ENCODE peak calls at places on chromosomes 4 and X, in eight cellular contexts. E, M, Q, N, K, D, F and W are unnamed samples.
A peak's percentile ranks its signal among the peaks of the same experiment; 100 is the strongest.

GRCh38 chr4:15898902-15899301 is 39.6 kb downstream of the FGFBP1 start:
- DNase-seq in M (peak; percentile 34), D (no peak), K (no peak), F (no peak), E (no peak), N (no peak), Q (no peak), W (peak; percentile 39)

GRCh38 chrX:118644378-118644777 is 83.0 kb upstream of the IL13RA1 start:
- DNase-seq in K (peak; percentile 47), E (peak; percentile 54), N (peak; percentile 3), M (peak; percentile 43), Q (peak; percentile 68), D (peak; percentile 29), F (peak; percentile 16), W (peak; percentile 63)

GRCh38 chrX:48520976-48521352 is 644 bp upstream of the EBP start:
- DNase-seq in M (no peak), F (no peak), D (no peak), Q (no peak), E (no peak), K (peak; percentile 64), N (peak; percentile 19), W (no peak)

GRCh38 chrX:53116101-53116500 is 22.2 kb downstream of the KANTR start:
- DNase-seq in Q (peak; percentile 61), F (no peak), M (peak; percentile 80), E (no peak), N (no peak), K (no peak), D (no peak), W (no peak)

GRCh38 chrX:24862343-24862742 is 153.4 kb downstream of the ARX start:
- DNase-seq in K (no peak), Q (peak; percentile 52), F (no peak), M (peak; percentile 25), D (no peak), N (no peak), E (no peak), W (no peak)

GRCh38 chr4:95155759-95156451 is 392.9 kb downstream of the UNC5C start:
- DNase-seq in Q (peak; percentile 41), N (peak; percentile 46), F (peak; percentile 76), D (peak; percentile 54), K (peak; percentile 44), E (peak; percentile 13), M (peak; percentile 60), W (no peak)

GRCh38 chr4:97892596-97893266 is 250.5 kb downstream of the STPG2 start:
- DNase-seq in F (no peak), N (no peak), D (no peak), E (no peak), Q (no peak), M (no peak), K (no peak), W (no peak)

GRCh38 chr4:15436515-15436914 is 8.7 kb downstream of the C1QTNF7 start:
- DNase-seq in F (no peak), D (peak; percentile 37), Q (peak; percentile 71), M (peak; percentile 52), K (no peak), N (no peak), E (no peak), W (no peak)

GRCh38 chr4:166312166-166312565 is 439.1 kb downstream of the TLL1 start:
- DNase-seq in K (peak; percentile 37), F (no peak), Q (no peak), D (no peak), E (no peak), N (no peak), M (peak; percentile 71), W (no peak)

GRCh38 chrX:65463550-65463949 is 71.0 kb downstream of the LAS1L start:
- DNase-seq in E (no peak), N (no peak), Q (peak; percentile 14), F (peak; percentile 57), K (peak; percentile 98), D (no peak), M (peak; percentile 58), W (no peak)

GRCh38 chr4:151854731-151855130 is 93.9 kb upstream of the GATB start:
- DNase-seq in Q (peak; percentile 30), M (peak; percentile 52), F (no peak), N (no peak), E (no peak), D (no peak), K (no peak), W (no peak)

GRCh38 chr4:125492957-125493356 is 178.2 kb downstream of the FAT4 start:
- DNase-seq in M (no peak), E (no peak), N (no peak), Q (no peak), K (no peak), D (no peak), F (no peak), W (no peak)

GRCh38 chr4:46844325-46844917 is 64.6 kb downstream of the COX7B2 start:
- DNase-seq in D (peak; percentile 83), N (peak; percentile 62), F (peak; percentile 73), K (peak; percentile 57), E (peak; percentile 50), M (peak; percentile 62), Q (peak; percentile 61), W (peak; percentile 15)

GRCh38 chrX:120727503-120727902 is 97.6 kb upstream of the C1GALT1C1 start:
- DNase-seq in Q (no peak), K (no peak), M (no peak), F (no peak), D (no peak), N (peak; percentile 50), E (no peak), W (no peak)

GRCh38 chrX:49271341-49271740 is 1.7 kb downstream of the PPP1R3F start:
- DNase-seq in E (no peak), F (peak; percentile 57), D (no peak), K (no peak), M (no peak), N (no peak), Q (no peak), W (no peak)

GRCh38 chr4:100286601-100287000 is 96.3 kb upstream of the DDIT4L start:
- DNase-seq in Q (no peak), D (no peak), E (no peak), K (peak; percentile 48), N (no peak), F (no peak), M (no peak), W (no peak)

GRCh38 chr4:3712112-3712805 is 53.9 kb upstream of the ADRA2C start:
- DNase-seq in M (no peak), Q (no peak), E (no peak), D (no peak), N (no peak), K (no peak), F (no peak), W (no peak)
- H3K4me1 ChIP-seq in M (no peaks in the 10 kb centered on the region), Q (no peaks in the 10 kb centered on the region), E (peaks cover 15% of the 10 kb centered on the region), D (peaks cover 4% of the 10 kb centered on the region), N (no peaks in the 10 kb centered on the region), K (no peaks in the 10 kb centered on the region), F (peaks cover 8% of the 10 kb centered on the region), W (no peaks in the 10 kb centered on the region)

DNA sequence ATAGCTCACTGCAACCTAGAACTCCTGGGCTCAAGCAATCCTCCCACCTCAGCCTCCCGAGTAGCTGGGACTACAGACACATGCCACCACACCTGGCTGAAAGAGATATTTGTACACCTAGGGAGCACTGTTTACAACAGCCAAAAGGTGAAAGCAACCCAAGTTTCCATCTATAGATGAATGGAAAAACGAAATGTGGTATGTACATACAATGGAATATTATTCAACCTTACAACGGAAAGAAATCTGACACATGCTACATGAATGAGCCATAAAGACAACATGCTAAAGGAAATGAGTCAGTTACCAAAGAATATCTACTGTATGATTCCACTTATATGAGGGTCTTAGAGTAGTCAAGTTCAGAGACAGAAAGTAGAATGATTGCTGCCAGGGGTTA is 52.2 kb downstream of the ABCG2 start:
- DNase-seq in E (no peak), Q (peak; percentile 73), D (no peak), K (no peak), N (no peak), F (no peak), M (peak; percentile 66), W (no peak)
- H3K4me2 ChIP-seq in E (peak overlapping the region; percentile 6), Q (no peak overlapping the region), D (no peak overlapping the region), K (no peak overlapping the region), N (no peak overlapping the region), F (no peak overlapping the region), M (no peak overlapping the region), W (no peak overlapping the region)

GRCh38 chr4:119212964-119213606 is 572 bp downstream of the USP53 start:
- DNase-seq in M (peak; percentile 95), Q (peak; percentile 94), E (peak; percentile 88), F (peak; percentile 92), K (peak; percentile 98), D (peak; percentile 90), N (peak; percentile 85), W (peak; percentile 80)
- H3K4me1 ChIP-seq in M (peaks cover 14% of the 10 kb centered on the region), Q (peaks cover 3% of the 10 kb centered on the region), E (peaks cover 19% of the 10 kb centered on the region), F (no peaks in the 10 kb centered on the region), K (peaks cover 2% of the 10 kb centered on the region), D (peaks cover 4% of the 10 kb centered on the region), N (peaks cover 23% of the 10 kb centered on the region), W (peaks cover 40% of the 10 kb centered on the region)

GRCh38 chr4:67744561-67745283 is 9.5 kb downstream of the GNRHR start:
- DNase-seq in F (peak; percentile 19), D (no peak), Q (peak; percentile 56), N (no peak), E (no peak), M (peak; percentile 55), K (no peak), W (no peak)
- H3K4me2 ChIP-seq in F (no peak overlapping the region), D (no peak overlapping the region), Q (no peak overlapping the region), N (no peak overlapping the region), E (no peak overlapping the region), M (no peak overlapping the region), K (no peak overlapping the region), W (no peak overlapping the region)

DNA sequence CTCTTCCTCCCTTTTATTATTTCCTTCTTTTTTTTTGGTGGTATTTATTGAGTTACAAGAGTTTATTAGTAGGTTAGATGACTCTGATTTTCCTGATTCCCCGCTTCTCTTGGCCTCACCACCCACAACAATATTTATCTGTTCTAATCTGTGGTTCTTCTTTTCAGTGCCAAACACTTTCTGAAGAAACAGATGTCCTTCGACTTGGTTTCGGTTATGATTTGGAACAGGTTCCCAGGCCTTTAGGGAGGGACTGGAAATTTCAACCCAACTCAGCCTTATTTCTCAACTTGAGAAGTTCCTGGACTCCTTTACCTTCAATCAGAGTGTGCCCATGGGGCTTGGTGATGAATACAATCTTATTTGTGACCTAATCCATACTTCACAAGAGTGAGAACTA is 108.1 kb downstream of the UCHL1 start:
- DNase-seq in N (no peak), M (no peak), F (no peak), E (no peak), K (no peak), Q (no peak), D (no peak), W (no peak)
- H3K4me1 ChIP-seq in N (no peaks in the 10 kb centered on the region), M (peaks cover 2% of the 10 kb centered on the region), F (peaks cover 19% of the 10 kb centered on the region), E (no peaks in the 10 kb centered on the region), K (peaks cover 14% of the 10 kb centered on the region), Q (no peaks in the 10 kb centered on the region), D (peaks cover 10% of the 10 kb centered on the region), W (peaks cover 27% of the 10 kb centered on the region)

GRCh38 chr4:10272511-10272910 is 155.9 kb upstream of the WDR1 start:
- DNase-seq in D (no peak), F (no peak), K (no peak), Q (no peak), N (no peak), E (no peak), M (no peak), W (no peak)
- H3K4me2 ChIP-seq in D (no peak overlapping the region), F (no peak overlapping the region), K (no peak overlapping the region), Q (no peak overlapping the region), N (no peak overlapping the region), E (no peak overlapping the region), M (no peak overlapping the region), W (no peak overlapping the region)